ENCODE peak calls at places on chromosomes 7 and 10, in ten cellular contexts. T is endodermal cell, E is mesendoderm, F is ovary, X is neural progenitor cell, I is A549, R is OCI-LY7, O is left ventricle myocardium inferior, N is cardiac muscle cell, D is upper lobe of left lung. J is an unnamed sample.

GRCh38 chr7:134992626-134993179 is 6.4 kb downstream of the AGBL3 start:
- DNase-seq in X (no peak), I (no peak), T (no peak), R (no peak), N (no peak), E (no peak), D (no peak), O (no peak), F (peak; percentile 30), J (no peak)

GRCh38 chr10:102068216-102068615 is 3.1 kb downstream of the HPS6 start:
- DNase-seq in T (no peak), I (no peak), N (peak; percentile 34), F (peak; percentile 52), O (no peak), D (no peak), X (no peak), R (no peak), E (no peak), J (no peak)

GRCh38 chr10:97065128-97065527 is 120.6 kb downstream of the SLIT1 start:
- DNase-seq in F (no peak), E (peak; percentile 87), I (no peak), D (no peak), O (no peak), X (no peak), R (no peak), T (peak; percentile 77), N (no peak), J (peak; percentile 46)

GRCh38 chr10:95837368-95837776 is 70.4 kb upstream of the CC2D2B start:
- DNase-seq in I (no peak), D (no peak), F (no peak), R (no peak), E (no peak), T (no peak), X (peak; percentile 45), N (no peak), O (no peak), J (no peak)

GRCh38 chr7:48387916-48388315 is 216.7 kb downstream of the ABCA13 start:
- DNase-seq in R (no peak), N (no peak), T (no peak), X (no peak), E (no peak), D (no peak), O (no peak), F (no peak), I (no peak), J (no peak)

GRCh38 chr7:5284304-5285281 is 1.9 kb downstream of the SLC29A4 start:
- DNase-seq in D (peak; percentile 81), F (peak; percentile 45), X (peak; percentile 88), R (peak; percentile 72), T (peak; percentile 95), E (peak; percentile 86), I (peak; percentile 83), O (no peak), N (peak; percentile 82), J (peak; percentile 86)

GRCh38 chr10:62186999-62187695 is 81.5 kb downstream of the RTKN2 start:
- DNase-seq in R (no peak), I (no peak), X (no peak), F (no peak), D (no peak), O (no peak), E (no peak), T (no peak), N (no peak), J (no peak)

GRCh38 chr10:91787258-91787657 is 11.0 kb upstream of the TNKS2 start:
- DNase-seq in X (no peak), T (peak; percentile 48), D (no peak), I (no peak), E (no peak), O (no peak), F (no peak), N (no peak), R (no peak), J (no peak)

GRCh38 chr10:112215342-112215774 is 31.8 kb upstream of the GPAM start:
- DNase-seq in T (no peak), X (no peak), D (no peak), F (no peak), I (no peak), O (no peak), R (no peak), N (no peak), E (no peak), J (no peak)

GRCh38 chr10:13319166-13319565 is 19.3 kb upstream of the PHYH start:
- DNase-seq in N (no peak), R (no peak), X (no peak), I (no peak), D (no peak), F (no peak), O (no peak), E (no peak), T (no peak), J (no peak)

GRCh38 chr7:16465469-16466086 is at the start of gene SOSTDC1:
- DNase-seq in F (no peak), N (peak; percentile 57), X (peak; percentile 54), E (peak; percentile 37), I (no peak), R (no peak), T (peak; percentile 54), D (no peak), O (no peak), J (peak; percentile 38)

GRCh38 chr7:81691199-81691821 is 78.5 kb downstream of the HGF start:
- DNase-seq in R (no peak), D (no peak), F (no peak), N (no peak), I (no peak), E (no peak), O (no peak), X (no peak), T (no peak), J (no peak)

GRCh38 chr7:81692146-81692905 is 77.5 kb downstream of the HGF start:
- DNase-seq in D (no peak), F (no peak), I (no peak), X (no peak), T (no peak), E (no peak), O (no peak), N (no peak), R (no peak), J (no peak)

GRCh38 chr7:81690688-81691087 is 79.2 kb downstream of the HGF start:
- DNase-seq in F (no peak), X (no peak), R (no peak), D (no peak), N (no peak), O (no peak), E (no peak), I (no peak), T (no peak), J (no peak)

GRCh38 chr7:81688622-81689411 is 81.0 kb downstream of the HGF start:
- DNase-seq in E (no peak), F (no peak), T (no peak), X (peak; percentile 20), D (no peak), R (no peak), I (no peak), O (no peak), N (peak; percentile 60), J (no peak)

GRCh38 chr7:81690251-81690650 is 79.6 kb downstream of the HGF start:
- DNase-seq in X (no peak), R (no peak), N (peak; percentile 14), O (no peak), F (no peak), D (no peak), E (peak; percentile 50), T (peak; percentile 63), I (no peak), J (no peak)
- H3K27ac ChIP-seq in X (no peak overlapping the region), R (no peak overlapping the region), N (peak overlapping the region; percentile 7), O (no peak overlapping the region), F (no peak overlapping the region), D (no peak overlapping the region), E (no peak overlapping the region), T (no peak overlapping the region), I (peak overlapping the region; percentile 9), J (peak overlapping the region; percentile 47)

GRCh38 chr10:114387784-114388183 is 16.5 kb downstream of the AFAP1L2 start:
- DNase-seq in R (no peak), D (no peak), N (no peak), E (no peak), X (peak; percentile 23), F (no peak), O (no peak), I (no peak), T (peak; percentile 60), J (no peak)

GRCh38 chr10:114388275-114388674 is 16.0 kb downstream of the AFAP1L2 start:
- DNase-seq in T (no peak), F (no peak), D (no peak), O (no peak), X (no peak), I (no peak), N (no peak), R (no peak), E (no peak), J (no peak)

GRCh38 chr10:114384181-114384580 is 20.1 kb downstream of the AFAP1L2 start:
- DNase-seq in F (no peak), D (no peak), E (no peak), T (no peak), N (no peak), X (no peak), O (no peak), R (no peak), I (no peak), J (no peak)

GRCh38 chr10:114386446-114386845 is 17.9 kb downstream of the AFAP1L2 start:
- DNase-seq in X (no peak), I (no peak), O (no peak), T (peak; percentile 69), R (peak; percentile 8), E (no peak), F (no peak), N (no peak), D (peak; percentile 36), J (no peak)

GRCh38 chr10:114384601-114385000 is 19.7 kb downstream of the AFAP1L2 start:
- DNase-seq in T (no peak), F (no peak), I (no peak), E (no peak), O (no peak), R (no peak), N (no peak), X (no peak), D (no peak), J (no peak)
- H3K27ac ChIP-seq in T (no peak overlapping the region), F (no peak overlapping the region), I (no peak overlapping the region), E (no peak overlapping the region), O (no peak overlapping the region), R (no peak overlapping the region), N (no peak overlapping the region), X (no peak overlapping the region), D (no peak overlapping the region), J (no peak overlapping the region)

DNA sequence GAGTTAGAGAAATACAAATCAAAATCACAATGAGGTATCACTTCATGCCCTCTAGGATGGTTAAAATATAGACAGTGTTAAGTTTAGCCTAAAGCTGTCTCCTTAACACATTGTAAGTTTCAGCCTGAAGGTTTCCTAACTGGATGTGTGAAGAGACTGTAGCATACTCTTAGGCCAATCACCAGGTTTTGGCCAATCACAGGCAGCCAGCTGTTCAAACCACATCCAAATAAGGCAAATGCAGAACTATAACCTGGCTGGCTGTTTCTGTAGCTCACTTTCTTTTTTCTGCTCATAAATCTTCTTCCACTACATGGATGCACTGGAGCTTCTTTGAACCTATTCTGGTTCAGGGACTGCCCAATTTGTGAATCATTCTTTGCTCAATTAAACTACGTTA is 19.7 kb downstream of the ESYT2 start:
- DNase-seq in E (no peak), X (no peak), T (no peak), F (no peak), R (no peak), N (no peak), O (no peak), I (no peak), D (no peak), J (no peak)
- H3K27ac ChIP-seq in E (no peak overlapping the region), X (no peak overlapping the region), T (no peak overlapping the region), F (no peak overlapping the region), R (no peak overlapping the region), N (no peak overlapping the region), O (peak overlapping the region; percentile 25), I (peak overlapping the region; percentile 14), D (no peak overlapping the region), J (no peak overlapping the region)

GRCh38 chr7:3042301-3042700 is 1.4 kb downstream of the CARD11 start:
- DNase-seq in T (no peak), D (no peak), I (no peak), R (no peak), O (no peak), X (no peak), E (no peak), N (no peak), F (no peak), J (no peak)
- H3K27ac ChIP-seq in T (no peak overlapping the region), D (no peak overlapping the region), I (no peak overlapping the region), R (peak overlapping the region; percentile 52), O (no peak overlapping the region), X (no peak overlapping the region), E (no peak overlapping the region), N (no peak overlapping the region), F (no peak overlapping the region), J (no peak overlapping the region)

J was measured in osteoblast.